ENCODE peak calls at places on chromosome 12, in nine cellular contexts. A, M, J, D, R, E, G, F and K are unnamed samples.

GRCh38 chr12:47870175-47870781 is 34.5 kb downstream of the VDR start:
- DNase-seq in A (no peak), M (no peak), J (no peak), D (no peak), R (no peak), E (no peak), G (no peak), F (no peak), K (no peak)

GRCh38 chr12:47811581-47812484 is 7.9 kb downstream of the HDAC7 start:
- DNase-seq in A (no peak), M (no peak), J (no peak), D (no peak), R (peak), E (no peak), G (peak), F (no peak), K (no peak)

GRCh38 chr12:103944964-103945363 is 14.8 kb downstream of the HSP90B1 start:
- DNase-seq in A (no peak), M (no peak), J (no peak), D (no peak), R (no peak), E (no peak), G (no peak), F (no peak), K (no peak)

GRCh38 chr12:97308576-97309198 is 153.9 kb upstream of the RMST start:
- DNase-seq in A (no peak), M (no peak), J (peak), D (peak), R (peak), E (peak), G (peak), F (no peak), K (peak)

GRCh38 chr12:102468261-102468940 is 12.0 kb downstream of the IGF1 start:
- DNase-seq in A (no peak), M (peak), J (no peak), D (no peak), R (no peak), E (no peak), G (no peak), F (no peak), K (no peak)

GRCh38 chr12:107309020-107309419 is 215.7 kb upstream of the CRY1 start:
- DNase-seq in A (no peak), M (no peak), J (no peak), D (no peak), R (no peak), E (no peak), G (no peak), F (no peak), K (no peak)

GRCh38 chr12:67590122-67590795 is 58.3 kb upstream of the DYRK2 start:
- DNase-seq in A (no peak), M (no peak), J (no peak), D (no peak), R (no peak), E (no peak), G (no peak), F (no peak), K (no peak)

GRCh38 chr12:12892670-12893290 is 1.4 kb downstream of the GPRC5A start:
- DNase-seq in A (no peak), M (no peak), J (no peak), D (no peak), R (no peak), E (no peak), G (no peak), F (no peak), K (no peak)